ENCODE peak calls at places on chromosomes 16 and 17, in four cellular contexts. M is hepatocyte, T is sigmoid colon, N is esophagus muscularis mucosa. Q is an unnamed sample. For H3K4me1, the result is how much of the 10 kb centered on the place peaks cover.

GRCh38 chr17:69608808-69609494 is 194.5 kb downstream of the MAP2K6 start:
- DNase-seq in T (no peak), N (no peak), M (peak), Q (peak)

GRCh38 chr17:38621538-38621937 is 15.8 kb upstream of the SRCIN1 start:
- DNase-seq in T (no peak), M (no peak), N (no peak), Q (no peak)

GRCh38 chr17:2372681-2373080 is 28.2 kb downstream of the MNT start:
- DNase-seq in M (no peak), N (no peak), T (no peak), Q (no peak)

GRCh38 chr16:88785106-88785924 is at the start of gene PIEZO1:
- DNase-seq in T (peak), M (peak), N (no peak), Q (no peak)

GRCh38 chr16:15701975-15702970 is 52.2 kb downstream of the NDE1 start:
- DNase-seq in M (no peak), T (no peak), N (no peak), Q (no peak)

GRCh38 chr16:89615596-89616090 is 2.2 kb downstream of the DPEP1 start:
- DNase-seq in T (no peak), M (no peak), N (no peak), Q (peak)

GRCh38 chr17:4679652-4680051 is 24.3 kb downstream of the PELP1 start:
- DNase-seq in N (no peak), T (no peak), M (peak), Q (no peak)

GRCh38 chr16:74695450-74696422 is 4.9 kb downstream of the MLKL start:
- DNase-seq in T (peak), N (peak), M (peak), Q (peak)

GRCh38 chr17:59498421-59499307 is 66.7 kb upstream of the DHX40 start:
- DNase-seq in T (no peak), M (no peak), N (no peak), Q (no peak)

GRCh38 chr17:27362909-27363308 is 69.0 kb downstream of the WSB1 start:
- DNase-seq in N (no peak), T (peak), M (no peak), Q (no peak)

GRCh38 chr16:9105189-9105588 is 13.7 kb downstream of the HAPSTR1 start:
- DNase-seq in M (no peak), N (no peak), T (no peak), Q (no peak)

GRCh38 chr16:9099131-9099625 is 7.7 kb downstream of the HAPSTR1 start:
- DNase-seq in N (no peak), T (no peak), M (no peak), Q (no peak)

GRCh38 chr16:9102943-9103342 is 11.5 kb downstream of the HAPSTR1 start:
- DNase-seq in M (no peak), N (no peak), T (no peak), Q (no peak)

GRCh38 chr16:9103546-9103945 is 12.1 kb downstream of the HAPSTR1 start:
- DNase-seq in M (no peak), T (no peak), N (no peak), Q (no peak)

GRCh38 chr16:9102379-9102778 is 10.9 kb downstream of the HAPSTR1 start:
- DNase-seq in T (no peak), N (no peak), M (no peak), Q (no peak)
- H3K4me1 ChIP-seq in T (half or more), N (half or more), M (under half), Q (under half)

GRCh38 chr17:79847698-79848369 is 8.6 kb upstream of the CBX4 start:
- DNase-seq in T (no peak), M (no peak), N (no peak), Q (no peak)

GRCh38 chr17:79844869-79845600 is 5.8 kb upstream of the CBX4 start:
- DNase-seq in M (peak), N (no peak), T (peak), Q (peak)

GRCh38 chr17:79843917-79844815 is 4.9 kb upstream of the CBX4 start:
- DNase-seq in N (no peak), T (peak), M (peak), Q (peak)

GRCh38 chr17:79843475-79843916 is 4.3 kb upstream of the CBX4 start:
- DNase-seq in N (no peak), M (peak), T (no peak), Q (no peak)

GRCh38 chr17:79845601-79845949 is 6.3 kb upstream of the CBX4 start:
- DNase-seq in T (no peak), M (peak), N (no peak), Q (peak)
- H3K27ac ChIP-seq in T (peak), M (peak), N (peak), Q (no peak)

DNA sequence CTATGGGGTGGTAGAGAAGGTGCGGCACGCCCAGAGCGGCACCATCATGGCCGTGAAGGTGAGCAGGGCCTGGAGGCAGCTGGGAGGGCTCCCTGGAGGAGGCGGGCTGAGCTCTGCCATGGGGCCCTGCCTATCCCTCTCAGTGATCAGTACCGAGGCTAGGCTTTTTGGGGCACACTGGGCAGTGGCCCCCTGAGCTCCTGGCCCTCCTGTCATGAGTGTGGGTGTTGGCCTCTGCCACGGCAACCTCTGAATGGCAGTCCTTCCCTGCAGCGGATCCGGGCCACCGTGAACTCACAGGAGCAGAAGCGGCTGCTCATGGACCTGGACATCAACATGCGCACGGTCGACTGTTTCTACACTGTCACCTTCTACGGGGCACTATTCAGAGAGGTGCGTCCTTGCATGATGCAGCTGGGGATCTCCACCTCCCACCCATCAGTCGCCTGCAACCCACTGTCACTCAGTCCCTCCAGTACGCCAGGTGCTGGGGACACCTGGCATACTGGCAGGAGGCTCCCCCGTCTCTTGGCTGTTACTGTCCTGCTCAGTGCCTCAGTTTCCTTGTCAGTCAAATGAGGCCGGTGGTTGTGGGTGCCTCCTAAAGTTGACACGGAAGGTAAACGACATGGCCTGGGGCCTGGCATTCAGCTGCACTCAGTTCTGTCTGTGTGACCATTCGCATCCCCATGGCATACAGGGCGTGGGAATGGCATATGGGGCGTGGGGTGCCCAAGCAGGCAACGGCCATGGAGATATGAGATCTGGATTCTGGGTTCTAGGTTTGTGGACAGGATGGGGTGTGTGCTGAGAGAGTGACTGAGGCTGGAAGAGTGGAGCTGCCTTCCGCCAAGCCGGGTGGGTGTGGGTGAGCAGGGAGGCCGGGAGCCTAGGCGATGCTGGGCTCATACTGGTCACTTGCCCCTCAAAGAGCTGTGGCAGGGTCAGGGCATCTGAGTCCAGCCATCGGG is 16.4 kb downstream of the MAP2K3 start:
- DNase-seq in M (no peak), T (peak), N (no peak), Q (no peak)
- H3K4me1 ChIP-seq in M (under half), T (under half), N (under half), Q (under half)

GRCh38 chr16:27973678-27974077 is 89.8 kb downstream of the GSG1L start:
- DNase-seq in N (no peak), M (no peak), T (peak), Q (peak)
- H3K27ac ChIP-seq in N (no peak), M (no peak), T (no peak), Q (no peak)

GRCh38 chr17:17048106-17048505 is 5.8 kb downstream of the MPRIP start:
- DNase-seq in M (no peak), N (no peak), T (peak), Q (no peak)
- H3K4me1 ChIP-seq in M (under half), N (half or more), T (half or more), Q (under half)

DNA sequence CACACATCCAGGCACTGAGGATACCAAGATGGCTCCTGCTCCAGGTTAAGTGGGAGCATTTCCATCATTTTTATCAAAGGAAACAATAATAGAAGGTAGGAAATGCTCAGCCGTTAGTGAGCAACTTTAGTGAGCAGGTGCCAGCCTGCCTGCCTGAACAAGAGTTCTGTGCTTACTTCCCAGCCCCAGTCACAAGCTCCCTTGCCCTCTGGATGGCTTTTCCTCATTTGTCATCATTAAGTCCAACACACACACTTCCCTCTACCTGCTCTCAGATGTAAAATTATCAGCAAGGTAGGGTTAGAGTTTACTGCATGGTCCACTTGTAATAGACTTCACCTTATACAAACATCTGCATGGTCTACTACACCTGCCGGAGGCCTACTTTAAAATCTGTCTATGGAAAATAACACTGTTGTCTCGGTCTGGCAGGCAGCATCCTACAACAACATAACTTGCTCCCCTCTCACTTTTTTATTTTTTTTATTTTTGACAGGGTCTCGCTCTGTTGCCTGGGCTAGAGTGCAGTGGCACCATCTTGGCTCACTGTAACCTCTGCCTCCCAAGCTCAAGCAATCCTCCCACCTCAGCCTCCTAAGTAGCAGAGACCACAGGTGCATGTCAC is 12.7 kb downstream of the TEX2 start:
- DNase-seq in N (no peak), M (no peak), T (no peak), Q (no peak)
- H3K27ac ChIP-seq in N (no peak), M (no peak), T (no peak), Q (no peak)